ENCODE peak calls at places on chromosomes 16 and 17, in seven cellular contexts. K, M, Q, U, D, B and E are unnamed samples.

GRCh38 chr17:19248923-19249574 is 11.9 kb downstream of the EPN2 start:
- DNase-seq in Q (no peak), D (no peak), U (no peak), B (no peak), M (no peak), K (no peak), E (peak; percentile 74)

GRCh38 chr17:82228842-82229685 is at the start of gene SLC16A3:
- DNase-seq in B (peak; percentile 50), K (peak; percentile 76), Q (peak; percentile 63), U (peak; percentile 51), D (peak; percentile 69), M (no peak), E (no peak)

GRCh38 chr16:86457621-86458456 is 52.5 kb upstream of the FOXF1 start:
- DNase-seq in M (no peak), K (no peak), Q (no peak), B (no peak), D (no peak), U (no peak), E (no peak)

GRCh38 chr17:4896332-4897197 is 2.8 kb upstream of the C17orf107 start:
- DNase-seq in B (no peak), K (no peak), D (no peak), U (no peak), Q (no peak), M (no peak), E (no peak)

GRCh38 chr16:87847785-87848675 is 21.3 kb downstream of the SLC7A5 start:
- DNase-seq in Q (no peak), M (no peak), D (no peak), U (no peak), B (no peak), K (no peak), E (no peak)

GRCh38 chr16:50517450-50518252 is 30.5 kb upstream of the NKD1 start:
- DNase-seq in Q (no peak), K (no peak), U (no peak), M (no peak), D (no peak), B (no peak), E (no peak)

GRCh38 chr17:76527430-76528111 is 9.9 kb downstream of the CYGB start:
- DNase-seq in B (no peak), D (no peak), M (no peak), Q (peak; percentile 53), U (peak; percentile 30), K (peak; percentile 41), E (no peak)

GRCh38 chr16:19005561-19006445 is 22.1 kb downstream of the TMC7 start:
- DNase-seq in Q (peak; percentile 89), U (no peak), B (no peak), K (no peak), M (no peak), D (no peak), E (no peak)

GRCh38 chr17:54937426-54937825 is 31.0 kb downstream of the COX11 start:
- DNase-seq in M (no peak), U (no peak), D (no peak), B (no peak), Q (no peak), K (no peak), E (no peak)